ENCODE peak calls at places on chromosome 10, in four cellular contexts. H, Z, F and U are unnamed samples.

GRCh38 chr10:36612436-36612835 is 513.0 kb upstream of the ANKRD30A start:
- DNase-seq in H (no peak), Z (no peak), F (no peak), U (no peak)

GRCh38 chr10:124949543-124949942 is 7.6 kb downstream of the ZRANB1 start:
- DNase-seq in H (no peak), Z (no peak), F (no peak), U (no peak)

GRCh38 chr10:79172881-79173280 is 104.1 kb downstream of the ZMIZ1 start:
- DNase-seq in H (no peak), Z (no peak), F (no peak), U (no peak)

GRCh38 chr10:102673961-102674511 is 29.8 kb downstream of the TRIM8 start:
- DNase-seq in H (peak), Z (peak), F (peak), U (peak)

GRCh38 chr10:6314620-6315205 is 112.0 kb downstream of the PFKFB3 start:
- DNase-seq in H (no peak), Z (no peak), F (no peak), U (no peak)

GRCh38 chr10:123583639-123584418 is 82.3 kb upstream of the GPR26 start:
- DNase-seq in H (peak), Z (peak), F (peak), U (peak)

GRCh38 chr10:62231371-62231770 is 37.3 kb downstream of the RTKN2 start:
- DNase-seq in H (no peak), Z (no peak), F (no peak), U (no peak)

GRCh38 chr10:118721005-118721876 is 33.5 kb downstream of the CACUL1 start:
- DNase-seq in H (peak), Z (no peak), F (peak), U (no peak)

GRCh38 chr10:86758231-86759072 is 2.0 kb downstream of the BMPR1A start:
- DNase-seq in H (no peak), Z (no peak), F (no peak), U (no peak)

GRCh38 chr10:58275261-58275660 is 6.3 kb downstream of the CISD1 start:
- DNase-seq in H (no peak), Z (no peak), F (no peak), U (no peak)

GRCh38 chr10:121608669-121609190 is 10.5 kb upstream of the FGFR2 start:
- DNase-seq in H (no peak), Z (no peak), F (no peak), U (peak)

GRCh38 chr10:10992072-10992471 is 25.6 kb upstream of the CELF2 start:
- DNase-seq in H (no peak), Z (no peak), F (no peak), U (no peak)

GRCh38 chr10:5723692-5724091 is 39.1 kb downstream of the TASOR2 start:
- DNase-seq in H (no peak), Z (no peak), F (no peak), U (no peak)

GRCh38 chr10:988667-989545 is 672 bp downstream of the GTPBP4 start:
- DNase-seq in H (no peak), Z (no peak), F (no peak), U (no peak)

GRCh38 chr10:132120200-132120599 is 54.5 kb downstream of the JAKMIP3 start:
- DNase-seq in H (no peak), Z (no peak), F (no peak), U (no peak)

GRCh38 chr10:132255489-132256344 is 52.0 kb downstream of the STK32C start:
- DNase-seq in H (no peak), Z (no peak), F (no peak), U (no peak)

GRCh38 chr10:4546500-4546899 is 279.5 kb upstream of the AKR1E2 start:
- DNase-seq in H (no peak), Z (no peak), F (no peak), U (no peak)

GRCh38 chr10:15420858-15421257 is 49.8 kb upstream of the FAM171A1 start:
- DNase-seq in H (no peak), Z (no peak), F (no peak), U (no peak)

GRCh38 chr10:3524086-3524960 is 260.7 kb downstream of the KLF6 start:
- DNase-seq in H (no peak), Z (no peak), F (no peak), U (no peak)

GRCh38 chr10:125005312-125006187 is 63.6 kb downstream of the ZRANB1 start:
- DNase-seq in H (no peak), Z (no peak), F (peak), U (peak)

GRCh38 chr10:97736902-97737769 is at the start of gene ZFYVE27:
- DNase-seq in H (peak), Z (peak), F (peak), U (peak)

GRCh38 chr10:46077141-46077554 is 31.1 kb upstream of the MSMB start:
- DNase-seq in H (peak), Z (no peak), F (no peak), U (no peak)

GRCh38 chr10:114538544-114538906 is 119.5 kb downstream of the ABLIM1 start:
- DNase-seq in H (peak), Z (no peak), F (no peak), U (peak)

GRCh38 chr10:130360826-130361311 is 224.7 kb downstream of the GLRX3 start:
- DNase-seq in H (no peak), Z (no peak), F (no peak), U (no peak)

GRCh38 chr10:119217937-119218579 is 10.7 kb downstream of the GRK5 start:
- DNase-seq in H (no peak), Z (no peak), F (peak), U (peak)

GRCh38 chr10:27542812-27543211 is 38.7 kb downstream of the RAB18 start:
- DNase-seq in H (no peak), Z (no peak), F (no peak), U (no peak)

GRCh38 chr10:30556189-30556588 is 73.4 kb downstream of the LYZL2 start:
- DNase-seq in H (peak), Z (no peak), F (no peak), U (no peak)